ENCODE peak calls at places on chromosomes 2 and 18, in six cellular contexts. W is fibroblast of mammary gland; E is fibroblast of lung; D is stimulated activated CD4-positive, alpha-beta T cell treated with anti-CD3 and anti-CD28 coated beads, Interleukin-4, amount 100 ng/mL, for 48 hours; I is effector CD4-positive, alpha-beta T cell; J is astrocyte of the spinal cord. P is an unnamed sample.

GRCh38 chr2:191032588-191033429 is 18.8 kb upstream of the STAT1 start:
- DNase-seq in W (no peak), E (no peak), I (no peak), D (no peak), J (no peak), P (no peak)

GRCh38 chr18:76402026-76402990 is 92.7 kb downstream of the ZNF516 start:
- DNase-seq in J (no peak), W (no peak), I (no peak), E (no peak), D (no peak), P (no peak)

GRCh38 chr2:158042666-158043065 is 59.0 kb upstream of the UPP2 start:
- DNase-seq in W (no peak), D (no peak), I (no peak), E (no peak), J (no peak), P (no peak)

GRCh38 chr2:130963058-130963848 is 126.5 kb downstream of the ARHGEF4 start:
- DNase-seq in I (no peak), J (no peak), D (no peak), E (no peak), W (no peak), P (no peak)

GRCh38 chr2:134391751-134392160 is 137.9 kb downstream of the MGAT5 start:
- DNase-seq in W (no peak), E (no peak), D (no peak), J (no peak), I (no peak), P (no peak)

GRCh38 chr18:58556333-58557012 is 72.4 kb downstream of the ALPK2 start:
- DNase-seq in W (no peak), D (no peak), I (no peak), E (no peak), J (no peak), P (no peak)

GRCh38 chr18:3217930-3218647 is 1.7 kb downstream of the MYOM1 start:
- DNase-seq in J (no peak), E (peak), I (no peak), W (peak), D (no peak), P (peak)

GRCh38 chr2:18411571-18411970 is 148.9 kb downstream of the RDH14 start:
- DNase-seq in W (no peak), D (no peak), E (peak), J (no peak), I (no peak), P (no peak)

GRCh38 chr2:88265352-88265960 is 95.3 kb downstream of the THNSL2 start:
- DNase-seq in D (no peak), I (no peak), J (peak), W (peak), E (peak), P (peak)

GRCh38 chr18:26579941-26580618 is 31.7 kb upstream of the KCTD1 start:
- DNase-seq in W (no peak), J (no peak), D (no peak), E (no peak), I (no peak), P (peak)

P was measured in myocyte.